ENCODE peak calls at places on chromosomes 3 and 15, in six cellular contexts. G, Z, B, P, W and E are unnamed samples.

GRCh38 chr15:70750203-70750869 is 13.0 kb downstream of the UACA start:
- DNase-seq in P (no peak), W (no peak), B (no peak), G (no peak), Z (no peak), E (no peak)

GRCh38 chr3:44439499-44440295 is 37.8 kb downstream of the ZNF445 start:
- DNase-seq in P (peak; percentile 80), W (peak; percentile 60), B (peak; percentile 79), G (no peak), Z (peak; percentile 80), E (peak; percentile 93)

GRCh38 chr15:93274276-93274675 is 185.3 kb upstream of the RGMA start:
- DNase-seq in Z (no peak), P (no peak), B (no peak), W (no peak), G (no peak), E (no peak)

GRCh38 chr3:134337511-134338200 is 36.6 kb downstream of the AMOTL2 start:
- DNase-seq in P (no peak), G (no peak), W (no peak), Z (no peak), B (no peak), E (no peak)

GRCh38 chr3:127903596-127903995 is 11.4 kb upstream of the KBTBD12 start:
- DNase-seq in B (no peak), W (no peak), P (no peak), G (no peak), Z (no peak), E (no peak)

GRCh38 chr15:64029633-64030032 is 16.7 kb downstream of the DAPK2 start:
- DNase-seq in Z (no peak), G (no peak), W (no peak), P (no peak), B (no peak), E (no peak)

GRCh38 chr3:38723569-38724391 is 74.3 kb upstream of the SCN5A start:
- DNase-seq in Z (no peak), P (peak; percentile 87), B (no peak), G (no peak), W (no peak), E (no peak)

GRCh38 chr15:101378356-101378755 is 83.3 kb upstream of the SNRPA1 start:
- DNase-seq in W (no peak), G (no peak), Z (no peak), P (no peak), B (no peak), E (no peak)

GRCh38 chr3:146861262-146861661 is 256.1 kb upstream of the PLSCR5 start:
- DNase-seq in P (no peak), Z (no peak), B (no peak), W (no peak), G (no peak), E (no peak)

GRCh38 chr3:70728311-70728710 is 415.9 kb upstream of the MDFIC2 start:
- DNase-seq in Z (no peak), W (peak; percentile 54), P (no peak), B (no peak), G (no peak), E (no peak)

GRCh38 chr15:74124196-74124595 is 6.2 kb upstream of the ISLR2 start:
- DNase-seq in B (no peak), W (no peak), G (no peak), P (no peak), Z (no peak), E (no peak)

GRCh38 chr15:61530769-61531168 is 301.7 kb upstream of the RORA start:
- DNase-seq in G (no peak), W (no peak), B (no peak), P (no peak), Z (no peak), E (no peak)

GRCh38 chr3:194112120-194113106 is 23.5 kb upstream of the HES1 start:
- DNase-seq in B (no peak), G (no peak), Z (no peak), W (no peak), P (no peak), E (no peak)

GRCh38 chr3:54871867-54872266 is 56.0 kb downstream of the LRTM1 start:
- DNase-seq in B (no peak), P (no peak), Z (no peak), W (no peak), G (no peak), E (no peak)